ENCODE peak calls at places on chromosomes 3 and 15, in four cellular contexts. T, E, Z and H are unnamed samples.

GRCh38 chr3:21718161-21718765 is 32.7 kb downstream of the ZNF385D start:
- DNase-seq in T (no peak), E (no peak), Z (no peak), H (no peak)

GRCh38 chr3:119781330-119782198 is at the start of gene NR1I2:
- DNase-seq in T (no peak), E (no peak), Z (peak; percentile 60), H (no peak)

GRCh38 chr15:88382482-88382983 is 84.7 kb downstream of the MRPL46 start:
- DNase-seq in T (no peak), E (peak; percentile 88), Z (no peak), H (no peak)

GRCh38 chr15:34603095-34603494 is 19.6 kb upstream of the GOLGA8B start:
- DNase-seq in T (no peak), E (no peak), Z (peak; percentile 14), H (no peak)

GRCh38 chr3:178823556-178824229 is 247.9 kb downstream of the ZMAT3 start:
- DNase-seq in T (no peak), E (no peak), Z (no peak), H (no peak)

GRCh38 chr3:195466251-195466650 is 23.4 kb upstream of the ACAP2 start:
- DNase-seq in T (no peak), E (no peak), Z (no peak), H (no peak)

GRCh38 chr3:193620650-193621049 is 27.6 kb downstream of the OPA1 start:
- DNase-seq in T (no peak), E (peak; percentile 1), Z (no peak), H (no peak)

GRCh38 chr15:58393196-58393790 is 38.5 kb upstream of the LIPC start:
- DNase-seq in T (no peak), E (no peak), Z (no peak), H (no peak)

GRCh38 chr15:95298729-95299128 is 1031.8 kb upstream of the NR2F2 start:
- DNase-seq in T (no peak), E (no peak), Z (no peak), H (no peak)
- TF ChIP-seq RNF2 in T (no peak), E (no peak), Z (no peak), H (no peak)

GRCh38 chr15:57363661-57364060 is 12.6 kb upstream of the CGNL1 start:
- DNase-seq in T (no peak), E (no peak), Z (no peak), H (no peak)

GRCh38 chr15:57358611-57359010 is 17.7 kb upstream of the CGNL1 start:
- DNase-seq in T (no peak), E (no peak), Z (no peak), H (no peak)

GRCh38 chr15:57367556-57367955 is 8.7 kb upstream of the CGNL1 start:
- DNase-seq in T (no peak), E (no peak), Z (no peak), H (no peak)

GRCh38 chr15:57364282-57365007 is 11.9 kb upstream of the CGNL1 start:
- DNase-seq in T (no peak), E (no peak), Z (peak; percentile 15), H (no peak)
- TF ChIP-seq RNF2 in T (no peak), E (no peak), Z (no peak), H (no peak)

DNA sequence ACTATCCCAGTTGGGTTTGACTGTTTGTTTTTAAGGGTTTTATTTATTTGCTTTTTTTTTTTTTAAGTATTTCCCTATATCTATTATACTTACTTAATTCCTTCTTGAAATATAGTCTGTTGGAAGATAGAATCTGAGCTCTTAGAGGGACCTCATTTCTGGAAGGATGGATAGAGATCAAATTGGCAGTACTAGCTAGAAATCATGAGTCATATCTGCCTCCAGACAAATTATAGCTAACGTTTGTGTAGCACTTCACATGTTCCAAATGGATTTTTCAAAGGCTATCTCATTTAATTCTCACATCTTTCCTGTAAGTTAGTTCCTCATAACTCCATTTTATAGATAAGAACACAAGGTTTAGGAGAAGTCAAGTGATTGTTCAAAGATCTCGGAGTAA is 384.7 kb downstream of the ZIC1 start:
- DNase-seq in T (no peak), E (no peak), Z (no peak), H (no peak)
- TF ChIP-seq RNF2 in T (no peak), E (no peak), Z (no peak), H (no peak)

GRCh38 chr3:14297784-14298236 is 104.6 kb upstream of the SLC6A6 start:
- DNase-seq in T (peak; percentile 67), E (no peak), Z (no peak), H (no peak)
- TF ChIP-seq RNF2 in T (no peak), E (no peak), Z (no peak), H (no peak)